ENCODE peak calls at places on chromosome 21, in eight cellular contexts. D is astrocyte of the spinal cord, R is sciatic nerve, M is Right ventricle myocardium superior, W is HEK293T, E is epithelial cell of prostate, H is fibroblast of villous mesenchyme, O is uterus. Y is an unnamed sample.

GRCh38 chr21:46216132-46216747 is 12.3 kb downstream of the LSS start:
- DNase-seq in M (no peak), E (no peak), O (no peak), W (no peak), D (no peak), R (no peak), H (no peak), Y (peak)

GRCh38 chr21:37452222-37452621 is 85.6 kb downstream of the DYRK1A start:
- DNase-seq in O (no peak), W (no peak), D (peak), H (peak), E (no peak), R (no peak), M (peak), Y (no peak)

GRCh38 chr21:26555554-26555953 is 17.5 kb downstream of the CYYR1 start:
- DNase-seq in H (no peak), R (no peak), O (no peak), E (no peak), M (no peak), W (no peak), D (no peak), Y (no peak)

GRCh38 chr21:32545948-32546441 is 39.3 kb downstream of the TCP10L start:
- DNase-seq in E (no peak), R (no peak), M (no peak), W (no peak), D (peak), O (no peak), H (no peak), Y (no peak)

GRCh38 chr21:46080171-46081021 is 17.5 kb upstream of the COL6A2 start:
- DNase-seq in H (no peak), E (no peak), D (no peak), M (peak), W (no peak), O (peak), R (no peak), Y (peak)

GRCh38 chr21:40186036-40186435 is 318.8 kb downstream of the PCP4 start:
- DNase-seq in H (no peak), E (no peak), O (no peak), W (no peak), R (no peak), M (no peak), D (peak), Y (no peak)

GRCh38 chr21:31343680-31344480 is at the start of gene TIAM1:
- DNase-seq in W (peak), H (peak), E (peak), M (peak), D (peak), R (peak), O (no peak), Y (peak)

GRCh38 chr21:43961382-43961909 is 50.7 kb upstream of the TRAPPC10 start:
- DNase-seq in H (no peak), M (no peak), W (no peak), E (no peak), D (no peak), R (no peak), O (no peak), Y (no peak)

GRCh38 chr21:42272984-42273600 is 42.1 kb downstream of the TFF3 start:
- DNase-seq in M (no peak), H (no peak), W (no peak), R (no peak), O (no peak), D (no peak), E (no peak), Y (peak)

GRCh38 chr21:38434913-38435533 is 63.3 kb downstream of the ERG start:
- DNase-seq in W (no peak), D (peak), O (no peak), E (peak), H (peak), R (no peak), M (no peak), Y (no peak)

GRCh38 chr21:43608225-43608624 is 51.1 kb downstream of the HSF2BP start:
- DNase-seq in M (no peak), H (peak), E (peak), D (peak), W (no peak), R (no peak), O (no peak), Y (no peak)

GRCh38 chr21:16180613-16181012 is 450.8 kb downstream of the USP25 start:
- DNase-seq in H (no peak), D (no peak), R (no peak), M (no peak), E (no peak), O (no peak), W (no peak), Y (no peak)

GRCh38 chr21:38159355-38159754 is 97.4 kb upstream of the KCNJ15 start:
- DNase-seq in O (peak), H (peak), E (no peak), R (peak), W (peak), D (peak), M (peak), Y (no peak)

GRCh38 chr21:29477941-29478340 is 179.2 kb downstream of the BACH1 start:
- DNase-seq in W (no peak), O (no peak), R (no peak), D (peak), H (no peak), M (no peak), E (no peak), Y (no peak)

GRCh38 chr21:33362044-33362555 is 37.3 kb downstream of the IFNAR1 start:
- DNase-seq in E (peak), O (no peak), H (no peak), D (no peak), R (no peak), M (no peak), W (no peak), Y (no peak)

GRCh38 chr21:37365657-37366487 is 701 bp upstream of the DYRK1A start:
- DNase-seq in E (no peak), W (peak), M (peak), R (peak), H (peak), D (peak), O (peak), Y (peak)

GRCh38 chr21:26490771-26491170 is 82.3 kb downstream of the CYYR1 start:
- DNase-seq in W (no peak), R (no peak), E (no peak), O (no peak), M (no peak), H (no peak), D (peak), Y (no peak)

GRCh38 chr21:31732891-31733520 is 1.1 kb upstream of the SCAF4 start:
- DNase-seq in D (no peak), O (no peak), M (no peak), R (no peak), E (no peak), H (peak), W (peak), Y (no peak)

GRCh38 chr21:33895356-33895755 is 20.2 kb downstream of the ATP5PO start:
- DNase-seq in W (no peak), E (no peak), M (no peak), O (no peak), R (no peak), D (no peak), H (no peak), Y (no peak)

GRCh38 chr21:44375281-44375651 is 21.8 kb downstream of the TRPM2 start:
- DNase-seq in D (no peak), M (no peak), H (no peak), E (no peak), R (peak), W (no peak), O (no peak), Y (peak)

GRCh38 chr21:43308101-43308500 is 118.8 kb downstream of the SIK1 start:
- DNase-seq in W (no peak), E (no peak), M (peak), H (no peak), D (no peak), O (no peak), R (peak), Y (peak)

GRCh38 chr21:32389337-32390015 is 3.3 kb downstream of the URB1 start:
- DNase-seq in W (no peak), R (no peak), E (no peak), M (no peak), D (peak), H (no peak), O (no peak), Y (no peak)

GRCh38 chr21:39118061-39118460 is 65.2 kb downstream of the PSMG1 start:
- DNase-seq in W (no peak), M (no peak), D (no peak), E (no peak), O (no peak), H (no peak), R (no peak), Y (no peak)

GRCh38 chr21:36125513-36126121 is 9.3 kb upstream of the CBR3 start:
- DNase-seq in R (peak), O (peak), H (peak), W (peak), M (peak), E (no peak), D (peak), Y (no peak)

GRCh38 chr21:17519965-17520364 is 7.1 kb downstream of the CXADR start:
- DNase-seq in M (no peak), W (no peak), D (no peak), R (no peak), H (no peak), E (no peak), O (no peak), Y (no peak)

GRCh38 chr21:45409466-45410150 is 4.6 kb downstream of the COL18A1 start:
- DNase-seq in E (peak), R (no peak), O (no peak), H (no peak), W (no peak), D (no peak), M (peak), Y (peak)

GRCh38 chr21:15159382-15160020 is 94.7 kb upstream of the NRIP1 start:
- DNase-seq in D (peak), M (no peak), O (no peak), R (no peak), W (no peak), H (peak), E (no peak), Y (no peak)

GRCh38 chr21:34022557-34023335 is 50.6 kb upstream of the MRPS6 start:
- DNase-seq in R (no peak), E (no peak), D (no peak), H (no peak), M (no peak), W (no peak), O (no peak), Y (no peak)

GRCh38 chr21:45786660-45787059 is 143.1 kb downstream of the PCBP3 start:
- DNase-seq in D (no peak), R (no peak), W (no peak), H (no peak), O (no peak), M (no peak), E (no peak), Y (no peak)

GRCh38 chr21:35616090-35616489 is 444.2 kb downstream of the SETD4 start:
- DNase-seq in M (no peak), E (no peak), O (no peak), D (peak), H (peak), W (no peak), R (no peak), Y (no peak)

GRCh38 chr21:42590431-42591131 is 62.8 kb upstream of the PDE9A start:
- DNase-seq in R (no peak), D (no peak), W (no peak), O (no peak), M (no peak), H (no peak), E (no peak), Y (peak)

Y was measured in posterior vena cava.